ENCODE peak calls at places on chromosomes 16 and 17, in six cellular contexts. One of them, this sample, is unnamed.

GRCh38 chr17:11671151-11671550 is 72.9 kb downstream of the DNAH9 start:
- DNase-seq in stimulated activated CD4-positive, alpha-beta T cell treated with anti-CD3 and anti-CD28 coated beads, Interleukin-1b, Interleukin-23, amount 100 ng/mL, for 24 hours: no peak
- DNase-seq in epithelial cell of proximal tubule: no peak
- DNase-seq in activated naive CD4-positive, alpha-beta T cell: no peak
- DNase-seq in activated T-cell treated with anti-CD3 and anti-CD28 coated beads for 24 hours: no peak
- DNase-seq in CMK: no peak
- DNase-seq in this sample: peak

GRCh38 chr17:39079836-39080235 is 71.6 kb downstream of the PLXDC1 start:
- DNase-seq in CMK: no peak
- DNase-seq in activated T-cell treated with anti-CD3 and anti-CD28 coated beads for 24 hours: no peak
- DNase-seq in epithelial cell of proximal tubule: no peak
- DNase-seq in stimulated activated CD4-positive, alpha-beta T cell treated with anti-CD3 and anti-CD28 coated beads, Interleukin-1b, Interleukin-23, amount 100 ng/mL, for 24 hours: no peak
- DNase-seq in activated naive CD4-positive, alpha-beta T cell: no peak
- DNase-seq in this sample: no peak

GRCh38 chr17:63440127-63440769 is 5.9 kb downstream of the CYB561 start:
- DNase-seq in activated T-cell treated with anti-CD3 and anti-CD28 coated beads for 24 hours: no peak
- DNase-seq in stimulated activated CD4-positive, alpha-beta T cell treated with anti-CD3 and anti-CD28 coated beads, Interleukin-1b, Interleukin-23, amount 100 ng/mL, for 24 hours: no peak
- DNase-seq in CMK: no peak
- DNase-seq in activated naive CD4-positive, alpha-beta T cell: no peak
- DNase-seq in epithelial cell of proximal tubule: no peak
- DNase-seq in this sample: no peak

GRCh38 chr16:28925386-28926228 is 569 bp upstream of the RABEP2 start:
- DNase-seq in CMK: peak
- DNase-seq in epithelial cell of proximal tubule: no peak
- DNase-seq in stimulated activated CD4-positive, alpha-beta T cell treated with anti-CD3 and anti-CD28 coated beads, Interleukin-1b, Interleukin-23, amount 100 ng/mL, for 24 hours: peak
- DNase-seq in activated naive CD4-positive, alpha-beta T cell: peak
- DNase-seq in activated T-cell treated with anti-CD3 and anti-CD28 coated beads for 24 hours: peak
- DNase-seq in this sample: peak

GRCh38 chr16:15949210-15950166 is at the start of gene ABCC1:
- DNase-seq in stimulated activated CD4-positive, alpha-beta T cell treated with anti-CD3 and anti-CD28 coated beads, Interleukin-1b, Interleukin-23, amount 100 ng/mL, for 24 hours: no peak
- DNase-seq in CMK: no peak
- DNase-seq in activated naive CD4-positive, alpha-beta T cell: peak
- DNase-seq in epithelial cell of proximal tubule: no peak
- DNase-seq in activated T-cell treated with anti-CD3 and anti-CD28 coated beads for 24 hours: peak
- DNase-seq in this sample: peak

GRCh38 chr16:35319536-35320192 is 1860.3 kb downstream of the TP53TG3F start:
- DNase-seq in activated naive CD4-positive, alpha-beta T cell: no peak
- DNase-seq in stimulated activated CD4-positive, alpha-beta T cell treated with anti-CD3 and anti-CD28 coated beads, Interleukin-1b, Interleukin-23, amount 100 ng/mL, for 24 hours: no peak
- DNase-seq in CMK: no peak
- DNase-seq in activated T-cell treated with anti-CD3 and anti-CD28 coated beads for 24 hours: no peak
- DNase-seq in epithelial cell of proximal tubule: no peak
- DNase-seq in this sample: no peak

GRCh38 chr17:45146616-45147101 is 1.6 kb upstream of the HEXIM1 start:
- DNase-seq in activated T-cell treated with anti-CD3 and anti-CD28 coated beads for 24 hours: no peak
- DNase-seq in activated naive CD4-positive, alpha-beta T cell: no peak
- DNase-seq in epithelial cell of proximal tubule: no peak
- DNase-seq in stimulated activated CD4-positive, alpha-beta T cell treated with anti-CD3 and anti-CD28 coated beads, Interleukin-1b, Interleukin-23, amount 100 ng/mL, for 24 hours: no peak
- DNase-seq in CMK: no peak
- DNase-seq in this sample: peak

GRCh38 chr16:81565633-81566032 is 121.0 kb downstream of the CMIP start:
- DNase-seq in CMK: no peak
- DNase-seq in activated T-cell treated with anti-CD3 and anti-CD28 coated beads for 24 hours: no peak
- DNase-seq in activated naive CD4-positive, alpha-beta T cell: no peak
- DNase-seq in stimulated activated CD4-positive, alpha-beta T cell treated with anti-CD3 and anti-CD28 coated beads, Interleukin-1b, Interleukin-23, amount 100 ng/mL, for 24 hours: no peak
- DNase-seq in epithelial cell of proximal tubule: no peak
- DNase-seq in this sample: no peak

GRCh38 chr16:87855852-87856715 is 13.2 kb downstream of the SLC7A5 start:
- DNase-seq in activated naive CD4-positive, alpha-beta T cell: no peak
- DNase-seq in epithelial cell of proximal tubule: no peak
- DNase-seq in activated T-cell treated with anti-CD3 and anti-CD28 coated beads for 24 hours: no peak
- DNase-seq in stimulated activated CD4-positive, alpha-beta T cell treated with anti-CD3 and anti-CD28 coated beads, Interleukin-1b, Interleukin-23, amount 100 ng/mL, for 24 hours: no peak
- DNase-seq in CMK: no peak
- DNase-seq in this sample: peak

GRCh38 chr16:88623858-88624257 is 14.5 kb upstream of the IL17C start:
- DNase-seq in activated naive CD4-positive, alpha-beta T cell: no peak
- DNase-seq in CMK: no peak
- DNase-seq in stimulated activated CD4-positive, alpha-beta T cell treated with anti-CD3 and anti-CD28 coated beads, Interleukin-1b, Interleukin-23, amount 100 ng/mL, for 24 hours: no peak
- DNase-seq in epithelial cell of proximal tubule: no peak
- DNase-seq in activated T-cell treated with anti-CD3 and anti-CD28 coated beads for 24 hours: no peak
- DNase-seq in this sample: no peak

GRCh38 chr16:11052080-11052808 is 107.9 kb downstream of the CLEC16A start:
- DNase-seq in stimulated activated CD4-positive, alpha-beta T cell treated with anti-CD3 and anti-CD28 coated beads, Interleukin-1b, Interleukin-23, amount 100 ng/mL, for 24 hours: no peak
- DNase-seq in activated T-cell treated with anti-CD3 and anti-CD28 coated beads for 24 hours: peak
- DNase-seq in activated naive CD4-positive, alpha-beta T cell: no peak
- DNase-seq in epithelial cell of proximal tubule: no peak
- DNase-seq in CMK: peak
- DNase-seq in this sample: peak

GRCh38 chr17:57548421-57549385 is 196.4 kb downstream of the CCDC182 start:
- DNase-seq in activated naive CD4-positive, alpha-beta T cell: no peak
- DNase-seq in epithelial cell of proximal tubule: no peak
- DNase-seq in CMK: no peak
- DNase-seq in activated T-cell treated with anti-CD3 and anti-CD28 coated beads for 24 hours: no peak
- DNase-seq in stimulated activated CD4-positive, alpha-beta T cell treated with anti-CD3 and anti-CD28 coated beads, Interleukin-1b, Interleukin-23, amount 100 ng/mL, for 24 hours: no peak
- DNase-seq in this sample: no peak

GRCh38 chr16:79662122-79662521 is 61.6 kb upstream of the MAF start:
- DNase-seq in epithelial cell of proximal tubule: no peak
- DNase-seq in CMK: no peak
- DNase-seq in stimulated activated CD4-positive, alpha-beta T cell treated with anti-CD3 and anti-CD28 coated beads, Interleukin-1b, Interleukin-23, amount 100 ng/mL, for 24 hours: no peak
- DNase-seq in activated T-cell treated with anti-CD3 and anti-CD28 coated beads for 24 hours: no peak
- DNase-seq in activated naive CD4-positive, alpha-beta T cell: no peak
- DNase-seq in this sample: no peak

GRCh38 chr17:38733315-38734234 is 3.4 kb downstream of the CISD3 start:
- DNase-seq in activated naive CD4-positive, alpha-beta T cell: no peak
- DNase-seq in activated T-cell treated with anti-CD3 and anti-CD28 coated beads for 24 hours: no peak
- DNase-seq in CMK: no peak
- DNase-seq in stimulated activated CD4-positive, alpha-beta T cell treated with anti-CD3 and anti-CD28 coated beads, Interleukin-1b, Interleukin-23, amount 100 ng/mL, for 24 hours: no peak
- DNase-seq in epithelial cell of proximal tubule: no peak
- DNase-seq in this sample: peak

GRCh38 chr16:26729917-26730541 is 336.7 kb upstream of the C16orf82 start:
- DNase-seq in stimulated activated CD4-positive, alpha-beta T cell treated with anti-CD3 and anti-CD28 coated beads, Interleukin-1b, Interleukin-23, amount 100 ng/mL, for 24 hours: no peak
- DNase-seq in activated T-cell treated with anti-CD3 and anti-CD28 coated beads for 24 hours: no peak
- DNase-seq in epithelial cell of proximal tubule: no peak
- DNase-seq in activated naive CD4-positive, alpha-beta T cell: no peak
- DNase-seq in CMK: no peak
- DNase-seq in this sample: no peak

GRCh38 chr17:2547176-2547575 is 35.5 kb upstream of the METTL16 start:
- DNase-seq in epithelial cell of proximal tubule: no peak
- DNase-seq in activated T-cell treated with anti-CD3 and anti-CD28 coated beads for 24 hours: no peak
- DNase-seq in activated naive CD4-positive, alpha-beta T cell: no peak
- DNase-seq in CMK: no peak
- DNase-seq in stimulated activated CD4-positive, alpha-beta T cell treated with anti-CD3 and anti-CD28 coated beads, Interleukin-1b, Interleukin-23, amount 100 ng/mL, for 24 hours: no peak
- DNase-seq in this sample: no peak

GRCh38 chr16:74623214-74623842 is 16.4 kb upstream of the GLG1 start:
- DNase-seq in CMK: peak
- DNase-seq in epithelial cell of proximal tubule: no peak
- DNase-seq in activated naive CD4-positive, alpha-beta T cell: no peak
- DNase-seq in stimulated activated CD4-positive, alpha-beta T cell treated with anti-CD3 and anti-CD28 coated beads, Interleukin-1b, Interleukin-23, amount 100 ng/mL, for 24 hours: no peak
- DNase-seq in activated T-cell treated with anti-CD3 and anti-CD28 coated beads for 24 hours: no peak
- DNase-seq in this sample: peak

GRCh38 chr17:67221062-67221998 is 23.7 kb downstream of the HELZ start:
- DNase-seq in epithelial cell of proximal tubule: no peak
- DNase-seq in activated naive CD4-positive, alpha-beta T cell: no peak
- DNase-seq in activated T-cell treated with anti-CD3 and anti-CD28 coated beads for 24 hours: no peak
- DNase-seq in CMK: no peak
- DNase-seq in stimulated activated CD4-positive, alpha-beta T cell treated with anti-CD3 and anti-CD28 coated beads, Interleukin-1b, Interleukin-23, amount 100 ng/mL, for 24 hours: no peak
- DNase-seq in this sample: peak

GRCh38 chr17:65856865-65857264 is 295.4 kb upstream of the AXIN2 start:
- DNase-seq in epithelial cell of proximal tubule: no peak
- DNase-seq in CMK: no peak
- DNase-seq in stimulated activated CD4-positive, alpha-beta T cell treated with anti-CD3 and anti-CD28 coated beads, Interleukin-1b, Interleukin-23, amount 100 ng/mL, for 24 hours: no peak
- DNase-seq in activated naive CD4-positive, alpha-beta T cell: no peak
- DNase-seq in activated T-cell treated with anti-CD3 and anti-CD28 coated beads for 24 hours: no peak
- DNase-seq in this sample: no peak

GRCh38 chr16:84526794-84527485 is 22.5 kb upstream of the MEAK7 start:
- DNase-seq in activated T-cell treated with anti-CD3 and anti-CD28 coated beads for 24 hours: no peak
- DNase-seq in activated naive CD4-positive, alpha-beta T cell: no peak
- DNase-seq in CMK: no peak
- DNase-seq in epithelial cell of proximal tubule: no peak
- DNase-seq in stimulated activated CD4-positive, alpha-beta T cell treated with anti-CD3 and anti-CD28 coated beads, Interleukin-1b, Interleukin-23, amount 100 ng/mL, for 24 hours: no peak
- DNase-seq in this sample: no peak

GRCh38 chr17:78600181-78600651 is 23.0 kb upstream of the DNAH17 start:
- DNase-seq in epithelial cell of proximal tubule: no peak
- DNase-seq in activated T-cell treated with anti-CD3 and anti-CD28 coated beads for 24 hours: no peak
- DNase-seq in activated naive CD4-positive, alpha-beta T cell: no peak
- DNase-seq in CMK: no peak
- DNase-seq in stimulated activated CD4-positive, alpha-beta T cell treated with anti-CD3 and anti-CD28 coated beads, Interleukin-1b, Interleukin-23, amount 100 ng/mL, for 24 hours: no peak
- DNase-seq in this sample: no peak

GRCh38 chr17:48565024-48565558 is 13.1 kb downstream of the HOXB4 start:
- DNase-seq in CMK: no peak
- DNase-seq in stimulated activated CD4-positive, alpha-beta T cell treated with anti-CD3 and anti-CD28 coated beads, Interleukin-1b, Interleukin-23, amount 100 ng/mL, for 24 hours: no peak
- DNase-seq in activated naive CD4-positive, alpha-beta T cell: no peak
- DNase-seq in epithelial cell of proximal tubule: no peak
- DNase-seq in activated T-cell treated with anti-CD3 and anti-CD28 coated beads for 24 hours: no peak
- DNase-seq in this sample: no peak

GRCh38 chr17:18314059-18314730 is 599 bp downstream of the TOP3A start:
- DNase-seq in epithelial cell of proximal tubule: no peak
- DNase-seq in CMK: no peak
- DNase-seq in activated T-cell treated with anti-CD3 and anti-CD28 coated beads for 24 hours: no peak
- DNase-seq in activated naive CD4-positive, alpha-beta T cell: no peak
- DNase-seq in stimulated activated CD4-positive, alpha-beta T cell treated with anti-CD3 and anti-CD28 coated beads, Interleukin-1b, Interleukin-23, amount 100 ng/mL, for 24 hours: no peak
- DNase-seq in this sample: no peak

GRCh38 chr17:61402978-61403845 is 3.6 kb downstream of the TBX2 start:
- DNase-seq in stimulated activated CD4-positive, alpha-beta T cell treated with anti-CD3 and anti-CD28 coated beads, Interleukin-1b, Interleukin-23, amount 100 ng/mL, for 24 hours: no peak
- DNase-seq in activated naive CD4-positive, alpha-beta T cell: no peak
- DNase-seq in CMK: no peak
- DNase-seq in epithelial cell of proximal tubule: no peak
- DNase-seq in activated T-cell treated with anti-CD3 and anti-CD28 coated beads for 24 hours: no peak
- DNase-seq in this sample: no peak

GRCh38 chr17:8693328-8693727 is 51.3 kb downstream of the CCDC42 start:
- DNase-seq in stimulated activated CD4-positive, alpha-beta T cell treated with anti-CD3 and anti-CD28 coated beads, Interleukin-1b, Interleukin-23, amount 100 ng/mL, for 24 hours: no peak
- DNase-seq in activated T-cell treated with anti-CD3 and anti-CD28 coated beads for 24 hours: no peak
- DNase-seq in activated naive CD4-positive, alpha-beta T cell: no peak
- DNase-seq in epithelial cell of proximal tubule: no peak
- DNase-seq in CMK: no peak
- DNase-seq in this sample: no peak

GRCh38 chr16:83336630-83337029 is 471.1 kb upstream of the HSBP1 start:
- DNase-seq in stimulated activated CD4-positive, alpha-beta T cell treated with anti-CD3 and anti-CD28 coated beads, Interleukin-1b, Interleukin-23, amount 100 ng/mL, for 24 hours: no peak
- DNase-seq in CMK: no peak
- DNase-seq in epithelial cell of proximal tubule: no peak
- DNase-seq in activated naive CD4-positive, alpha-beta T cell: no peak
- DNase-seq in activated T-cell treated with anti-CD3 and anti-CD28 coated beads for 24 hours: no peak
- DNase-seq in this sample: no peak

GRCh38 chr17:6303664-6304063 is 131.3 kb downstream of the AIPL1 start:
- DNase-seq in epithelial cell of proximal tubule: no peak
- DNase-seq in CMK: no peak
- DNase-seq in stimulated activated CD4-positive, alpha-beta T cell treated with anti-CD3 and anti-CD28 coated beads, Interleukin-1b, Interleukin-23, amount 100 ng/mL, for 24 hours: no peak
- DNase-seq in activated naive CD4-positive, alpha-beta T cell: no peak
- DNase-seq in activated T-cell treated with anti-CD3 and anti-CD28 coated beads for 24 hours: no peak
- DNase-seq in this sample: peak

GRCh38 chr16:87410958-87411357 is 18.8 kb downstream of the MAP1LC3B start:
- DNase-seq in epithelial cell of proximal tubule: no peak
- DNase-seq in activated naive CD4-positive, alpha-beta T cell: no peak
- DNase-seq in CMK: no peak
- DNase-seq in activated T-cell treated with anti-CD3 and anti-CD28 coated beads for 24 hours: no peak
- DNase-seq in stimulated activated CD4-positive, alpha-beta T cell treated with anti-CD3 and anti-CD28 coated beads, Interleukin-1b, Interleukin-23, amount 100 ng/mL, for 24 hours: no peak
- DNase-seq in this sample: no peak

GRCh38 chr16:29290631-29291247 is 115.8 kb downstream of the NPIPB11 start:
- DNase-seq in stimulated activated CD4-positive, alpha-beta T cell treated with anti-CD3 and anti-CD28 coated beads, Interleukin-1b, Interleukin-23, amount 100 ng/mL, for 24 hours: peak
- DNase-seq in activated naive CD4-positive, alpha-beta T cell: no peak
- DNase-seq in CMK: peak
- DNase-seq in epithelial cell of proximal tubule: peak
- DNase-seq in activated T-cell treated with anti-CD3 and anti-CD28 coated beads for 24 hours: peak
- DNase-seq in this sample: peak

GRCh38 chr16:22213236-22213635 is 7.2 kb downstream of the EEF2K start:
- DNase-seq in activated T-cell treated with anti-CD3 and anti-CD28 coated beads for 24 hours: no peak
- DNase-seq in epithelial cell of proximal tubule: no peak
- DNase-seq in CMK: no peak
- DNase-seq in activated naive CD4-positive, alpha-beta T cell: no peak
- DNase-seq in stimulated activated CD4-positive, alpha-beta T cell treated with anti-CD3 and anti-CD28 coated beads, Interleukin-1b, Interleukin-23, amount 100 ng/mL, for 24 hours: no peak
- DNase-seq in this sample: no peak

GRCh38 chr16:11949527-11949926 is 7.7 kb upstream of the NPIPB2 start:
- DNase-seq in activated naive CD4-positive, alpha-beta T cell: no peak
- DNase-seq in epithelial cell of proximal tubule: no peak
- DNase-seq in CMK: peak
- DNase-seq in stimulated activated CD4-positive, alpha-beta T cell treated with anti-CD3 and anti-CD28 coated beads, Interleukin-1b, Interleukin-23, amount 100 ng/mL, for 24 hours: no peak
- DNase-seq in activated T-cell treated with anti-CD3 and anti-CD28 coated beads for 24 hours: no peak
- DNase-seq in this sample: peak

GRCh38 chr17:40695874-40696472 is 7.6 kb downstream of the KRT24 start:
- DNase-seq in activated naive CD4-positive, alpha-beta T cell: no peak
- DNase-seq in stimulated activated CD4-positive, alpha-beta T cell treated with anti-CD3 and anti-CD28 coated beads, Interleukin-1b, Interleukin-23, amount 100 ng/mL, for 24 hours: no peak
- DNase-seq in CMK: no peak
- DNase-seq in activated T-cell treated with anti-CD3 and anti-CD28 coated beads for 24 hours: no peak
- DNase-seq in epithelial cell of proximal tubule: peak
- DNase-seq in this sample: no peak

GRCh38 chr17:58153046-58153445 is 4.9 kb downstream of the OR4D1 start:
- DNase-seq in epithelial cell of proximal tubule: no peak
- DNase-seq in activated naive CD4-positive, alpha-beta T cell: no peak
- DNase-seq in CMK: peak
- DNase-seq in stimulated activated CD4-positive, alpha-beta T cell treated with anti-CD3 and anti-CD28 coated beads, Interleukin-1b, Interleukin-23, amount 100 ng/mL, for 24 hours: no peak
- DNase-seq in activated T-cell treated with anti-CD3 and anti-CD28 coated beads for 24 hours: peak
- DNase-seq in this sample: peak

GRCh38 chr16:83681421-83681820 is 126.4 kb upstream of the HSBP1 start:
- DNase-seq in epithelial cell of proximal tubule: no peak
- DNase-seq in activated T-cell treated with anti-CD3 and anti-CD28 coated beads for 24 hours: no peak
- DNase-seq in activated naive CD4-positive, alpha-beta T cell: no peak
- DNase-seq in stimulated activated CD4-positive, alpha-beta T cell treated with anti-CD3 and anti-CD28 coated beads, Interleukin-1b, Interleukin-23, amount 100 ng/mL, for 24 hours: no peak
- DNase-seq in CMK: no peak
- DNase-seq in this sample: no peak

GRCh38 chr16:24858219-24859041 is 12.7 kb downstream of the SLC5A11 start:
- DNase-seq in epithelial cell of proximal tubule: no peak
- DNase-seq in activated naive CD4-positive, alpha-beta T cell: no peak
- DNase-seq in activated T-cell treated with anti-CD3 and anti-CD28 coated beads for 24 hours: peak
- DNase-seq in CMK: peak
- DNase-seq in stimulated activated CD4-positive, alpha-beta T cell treated with anti-CD3 and anti-CD28 coated beads, Interleukin-1b, Interleukin-23, amount 100 ng/mL, for 24 hours: peak
- DNase-seq in this sample: peak

GRCh38 chr16:28494141-28494851 is at the start of gene APOBR:
- DNase-seq in stimulated activated CD4-positive, alpha-beta T cell treated with anti-CD3 and anti-CD28 coated beads, Interleukin-1b, Interleukin-23, amount 100 ng/mL, for 24 hours: peak
- DNase-seq in CMK: peak
- DNase-seq in epithelial cell of proximal tubule: no peak
- DNase-seq in activated naive CD4-positive, alpha-beta T cell: peak
- DNase-seq in activated T-cell treated with anti-CD3 and anti-CD28 coated beads for 24 hours: peak
- DNase-seq in this sample: peak

GRCh38 chr17:4536742-4537411 is 18.3 kb downstream of the MYBBP1A start:
- DNase-seq in activated naive CD4-positive, alpha-beta T cell: no peak
- DNase-seq in CMK: no peak
- DNase-seq in stimulated activated CD4-positive, alpha-beta T cell treated with anti-CD3 and anti-CD28 coated beads, Interleukin-1b, Interleukin-23, amount 100 ng/mL, for 24 hours: no peak
- DNase-seq in activated T-cell treated with anti-CD3 and anti-CD28 coated beads for 24 hours: no peak
- DNase-seq in epithelial cell of proximal tubule: no peak
- DNase-seq in this sample: no peak

GRCh38 chr16:57127836-57128235 is 35.5 kb downstream of the CPNE2 start:
- DNase-seq in CMK: no peak
- DNase-seq in activated T-cell treated with anti-CD3 and anti-CD28 coated beads for 24 hours: no peak
- DNase-seq in epithelial cell of proximal tubule: no peak
- DNase-seq in activated naive CD4-positive, alpha-beta T cell: no peak
- DNase-seq in stimulated activated CD4-positive, alpha-beta T cell treated with anti-CD3 and anti-CD28 coated beads, Interleukin-1b, Interleukin-23, amount 100 ng/mL, for 24 hours: no peak
- DNase-seq in this sample: no peak

GRCh38 chr17:81808778-81809555 is 5.0 kb downstream of the GCGR start:
- DNase-seq in CMK: no peak
- DNase-seq in epithelial cell of proximal tubule: no peak
- DNase-seq in activated naive CD4-positive, alpha-beta T cell: no peak
- DNase-seq in activated T-cell treated with anti-CD3 and anti-CD28 coated beads for 24 hours: no peak
- DNase-seq in stimulated activated CD4-positive, alpha-beta T cell treated with anti-CD3 and anti-CD28 coated beads, Interleukin-1b, Interleukin-23, amount 100 ng/mL, for 24 hours: no peak
- DNase-seq in this sample: no peak

This sample was measured in GM12865.